ENCODE peak calls at places on chromosomes 2 and 18, in four cellular contexts. Y is tibial artery, F is GM23248, D is HAP-1. J is an unnamed sample. For H3K27me3, the result is how much of the 10 kb centered on the place peaks cover.

GRCh38 chr18:67875057-67875456 is 358.5 kb upstream of the DSEL start:
- DNase-seq in Y (no peak), F (no peak), D (no peak), J (no peak)

GRCh38 chr18:28588884-28589549 is 412.1 kb upstream of the CDH2 start:
- DNase-seq in Y (no peak), F (peak), D (no peak), J (no peak)

GRCh38 chr18:54280206-54280550 is 10.9 kb downstream of the POLI start:
- DNase-seq in Y (no peak), F (no peak), D (no peak), J (no peak)

GRCh38 chr2:113080134-113080533 is 12.4 kb downstream of the IL1F10 start:
- DNase-seq in Y (no peak), F (peak), D (peak), J (no peak)

GRCh38 chr2:224892574-224893204 is 149.6 kb downstream of the DOCK10 start:
- DNase-seq in Y (no peak), F (peak), D (no peak), J (no peak)

GRCh38 chr2:68294913-68295312 is 24.8 kb downstream of the CNRIP1 start:
- DNase-seq in Y (no peak), F (no peak), D (no peak), J (no peak)

GRCh38 chr2:69755862-69756467 is 14.0 kb downstream of the ANXA4 start:
- DNase-seq in Y (no peak), F (peak), D (no peak), J (no peak)

GRCh38 chr18:48949606-48950535 is 894 bp downstream of the SMAD7 start:
- DNase-seq in Y (no peak), F (peak), D (peak), J (peak)

GRCh38 chr2:31318360-31319336 is 84.7 kb downstream of the EHD3 start:
- DNase-seq in Y (no peak), F (peak), D (no peak), J (peak)

GRCh38 chr18:34809697-34810096 is 99.6 kb downstream of the DTNA start:
- DNase-seq in Y (peak), F (peak), D (peak), J (peak)

GRCh38 chr18:48038636-48039035 is 108.2 kb upstream of the SMAD2 start:
- DNase-seq in Y (peak), F (no peak), D (no peak), J (no peak)

GRCh38 chr2:69660637-69661036 is 17.1 kb upstream of the AAK1 start:
- DNase-seq in Y (no peak), F (no peak), D (no peak), J (no peak)

GRCh38 chr2:238155051-238155760 is 3.6 kb upstream of the ERFE start:
- DNase-seq in Y (no peak), F (no peak), D (no peak), J (peak)

GRCh38 chr2:205834776-205835175 is 152.5 kb downstream of the NRP2 start:
- DNase-seq in Y (no peak), F (no peak), D (no peak), J (no peak)

GRCh38 chr18:31553800-31554199 is 37.9 kb upstream of the TTR start:
- DNase-seq in Y (no peak), F (peak), D (no peak), J (no peak)

GRCh38 chr2:152950125-152950524 is 231.7 kb downstream of the ARL6IP6 start:
- DNase-seq in Y (no peak), F (peak), D (no peak), J (no peak)

DNA sequence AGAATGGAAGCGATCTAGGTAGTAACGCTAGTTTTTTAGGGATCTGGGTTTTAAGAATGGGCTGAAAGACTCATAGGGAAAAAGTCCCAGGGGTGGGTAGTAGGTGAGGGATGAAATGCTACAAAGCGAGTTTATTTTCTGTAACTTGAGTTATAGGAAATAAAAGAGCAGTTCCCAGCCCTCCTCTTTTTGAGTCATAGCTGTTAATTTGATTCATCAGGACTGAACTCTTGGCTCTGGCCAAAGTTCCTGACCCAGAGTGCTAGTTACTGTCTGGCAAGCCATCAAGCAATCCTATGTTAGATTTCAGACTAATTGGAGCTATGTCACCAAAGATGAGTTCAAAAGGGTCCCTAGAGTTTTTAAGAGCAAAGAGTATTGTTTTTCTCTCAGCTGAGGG is 17.4 kb upstream of the NOSTRIN start:
- DNase-seq in Y (no peak), F (peak), D (no peak), J (no peak)
- H3K27me3 ChIP-seq in Y (under half), F (under half), D (under half), J (under half)

GRCh38 chr2:190361572-190361971 is 18.2 kb downstream of the INPP1 start:
- DNase-seq in Y (no peak), F (no peak), D (no peak), J (no peak)
- H3K27me3 ChIP-seq in Y (under half), F (under half), D (under half), J (under half)

GRCh38 chr18:79789091-79789891 is 8.4 kb upstream of the KCNG2 start:
- DNase-seq in Y (peak), F (no peak), D (no peak), J (no peak)
- H3K27me3 ChIP-seq in Y (half or more), F (under half), D (under half), J (half or more)

DNA sequence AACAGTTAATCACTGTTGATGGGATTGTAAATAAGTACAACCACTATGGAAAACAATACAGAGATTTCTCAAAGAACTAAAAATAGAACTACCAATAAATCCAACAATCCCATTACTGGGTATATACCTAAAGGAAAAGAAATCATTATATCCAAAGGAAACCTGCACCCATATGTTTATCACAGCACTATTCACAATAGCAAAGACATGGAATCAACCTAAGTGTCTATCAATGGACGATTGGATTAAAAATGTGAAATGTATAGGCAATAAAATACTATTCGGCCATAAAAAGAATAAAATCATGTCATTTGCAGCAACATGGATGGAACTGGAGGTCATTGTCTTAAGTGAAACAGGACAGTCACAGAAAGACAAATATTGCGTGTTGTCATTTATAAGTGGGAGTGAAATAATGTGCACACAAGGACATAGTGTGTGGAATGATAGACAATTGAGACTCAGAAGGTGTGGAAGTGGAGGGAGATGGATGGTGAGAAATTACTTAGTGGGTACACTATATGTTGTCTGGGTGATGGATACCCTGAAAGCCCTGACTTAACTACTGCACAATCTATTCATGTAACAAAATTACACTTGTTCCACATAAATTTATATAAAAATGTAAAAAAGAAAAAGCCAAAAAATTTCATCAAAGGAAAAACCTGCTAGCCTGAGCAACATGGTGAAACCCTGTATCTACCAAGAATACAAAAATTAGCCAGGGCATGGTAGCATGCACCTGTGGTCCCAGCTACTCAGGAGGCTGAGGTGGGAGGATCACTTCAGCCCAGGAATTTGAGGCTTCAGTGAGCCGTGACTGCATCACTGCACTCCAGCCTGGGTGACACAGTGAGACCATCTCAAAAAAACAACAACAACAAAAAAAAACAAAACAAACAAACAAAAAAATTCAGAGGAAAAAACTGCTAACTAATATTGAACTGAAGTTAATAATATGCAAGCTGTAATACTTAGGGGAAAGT is 12.6 kb downstream of the APOB start:
- DNase-seq in Y (no peak), F (no peak), D (no peak), J (no peak)
- H3K27me3 ChIP-seq in Y (under half), F (under half), D (under half), J (under half)